ENCODE peak calls at places on chromosomes 6 and 20, in eight cellular contexts. W is astrocyte of the spinal cord, T is body of pancreas, F is tibial artery, V is AG04450, E is ascending aorta, N is AG10803, P is tibial nerve. B is an unnamed sample.

GRCh38 chr6:82348130-82348529 is 15.5 kb upstream of the TPBG start:
- DNase-seq in W (no peak), T (no peak), F (no peak), V (no peak), E (no peak), N (no peak), P (no peak), B (no peak)

GRCh38 chr6:36493859-36494258 is 51.1 kb downstream of the KCTD20 start:
- DNase-seq in W (no peak), T (no peak), F (no peak), V (no peak), E (no peak), N (peak; percentile 51), P (no peak), B (no peak)

GRCh38 chr20:5844063-5844681 is 94.0 kb downstream of the SHLD1 start:
- DNase-seq in W (peak; percentile 42), T (no peak), F (no peak), V (no peak), E (no peak), N (peak; percentile 20), P (no peak), B (peak; percentile 26)

GRCh38 chr6:97712751-97713150 is 429.7 kb upstream of the MMS22L start:
- DNase-seq in W (no peak), T (no peak), F (no peak), V (no peak), E (no peak), N (no peak), P (no peak), B (no peak)

GRCh38 chr6:139577124-139577800 is 202.8 kb upstream of the CITED2 start:
- DNase-seq in W (peak; percentile 33), T (peak; percentile 89), F (no peak), V (no peak), E (no peak), N (no peak), P (no peak), B (no peak)

GRCh38 chr6:88626460-88626859 is 337.0 kb downstream of the RNGTT start:
- DNase-seq in W (no peak), T (no peak), F (no peak), V (no peak), E (no peak), N (peak; percentile 3), P (no peak), B (peak; percentile 21)

GRCh38 chr6:72911463-72912153 is 289.7 kb downstream of the KCNQ5 start:
- DNase-seq in W (peak; percentile 76), T (no peak), F (no peak), V (no peak), E (no peak), N (peak; percentile 52), P (no peak), B (no peak)

GRCh38 chr6:151723152-151723551 is 84.3 kb upstream of the ESR1 start:
- DNase-seq in W (no peak), T (no peak), F (no peak), V (no peak), E (no peak), N (no peak), P (no peak), B (no peak)

GRCh38 chr6:82086944-82087343 is 160.6 kb downstream of the IBTK start:
- DNase-seq in W (no peak), T (no peak), F (no peak), V (no peak), E (no peak), N (no peak), P (no peak), B (no peak)

GRCh38 chr6:24658573-24659511 is 7.9 kb downstream of the TDP2 start:
- DNase-seq in W (no peak), T (no peak), F (no peak), V (peak; percentile 71), E (no peak), N (peak; percentile 69), P (no peak), B (no peak)

DNA sequence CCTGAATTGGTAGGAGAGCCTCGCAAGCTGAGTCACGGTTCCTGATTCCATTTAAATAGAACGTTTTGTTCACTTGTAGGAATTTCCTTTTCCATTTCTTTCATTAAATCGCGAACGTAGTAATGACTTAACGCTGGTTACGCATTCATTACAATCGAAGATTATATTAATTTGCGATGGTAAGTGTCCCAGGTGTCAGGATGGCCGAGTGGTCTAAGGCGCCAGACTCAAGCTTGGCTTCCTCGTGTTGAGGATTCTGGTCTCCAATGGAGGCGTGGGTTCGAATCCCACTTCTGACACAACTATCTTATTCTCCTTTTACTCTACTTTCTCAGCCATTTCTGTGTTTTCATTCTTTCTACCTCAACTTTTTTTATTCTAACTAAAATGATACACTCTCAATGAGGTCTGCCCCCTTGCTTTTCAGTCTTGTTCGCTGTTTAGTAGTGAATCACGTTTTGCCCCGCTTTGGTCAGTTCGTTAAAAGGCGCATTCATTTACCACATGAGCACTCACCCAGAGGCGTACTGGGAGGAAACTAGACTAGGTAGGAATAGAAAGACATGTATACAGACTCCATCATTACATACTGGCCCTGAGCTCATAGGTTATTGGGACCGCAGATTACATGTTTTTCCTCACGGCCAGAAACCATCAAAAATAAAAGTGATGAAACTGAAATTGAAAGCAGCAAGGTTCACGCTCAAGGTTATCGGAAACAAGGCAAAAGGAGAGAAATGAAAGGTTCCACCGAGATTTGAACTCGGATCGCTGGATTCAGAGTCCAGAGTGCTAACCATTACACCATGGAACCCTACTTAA is 17.3 kb upstream of the TRIM27 start:
- DNase-seq in W (peak; percentile 92), T (peak; percentile 75), F (peak; percentile 85), V (peak; percentile 80), E (peak; percentile 31), N (peak; percentile 82), P (peak; percentile 61), B (no peak)
- TF ChIP-seq CTCF in W (no peak), T (no peak), F (no peak), V (no peak), E (no peak), N (peak; percentile 1), P (no peak), B (no peak)

GRCh38 chr6:109478848-109479624 is 4.0 kb downstream of the ZBTB24 start:
- DNase-seq in W (no peak), T (no peak), F (no peak), V (no peak), E (no peak), N (no peak), P (no peak), B (no peak)
- H3K4me3 ChIP-seq in W (no peak overlapping the region), T (no peak overlapping the region), F (no peak overlapping the region), V (peak overlapping the region; percentile 10), E (peak overlapping the region; percentile 1), N (peak overlapping the region; percentile 15), P (no peak overlapping the region), B (no peak overlapping the region)

GRCh38 chr6:10081075-10081474 is 333.8 kb downstream of the TFAP2A start:
- DNase-seq in W (no peak), T (no peak), F (no peak), V (no peak), E (no peak), N (no peak), P (no peak), B (no peak)
- TF ChIP-seq CTCF in W (no peak), T (no peak), F (no peak), V (no peak), E (no peak), N (no peak), P (no peak), B (no peak)

GRCh38 chr6:35299674-35300073 is 2.1 kb downstream of the DEF6 start:
- DNase-seq in W (no peak), T (no peak), F (peak; percentile 64), V (no peak), E (no peak), N (no peak), P (no peak), B (no peak)

GRCh38 chr6:35298625-35299140 is 1.1 kb downstream of the DEF6 start:
- DNase-seq in W (no peak), T (no peak), F (peak; percentile 51), V (no peak), E (no peak), N (no peak), P (no peak), B (no peak)

GRCh38 chr6:35295521-35296315 is 1.9 kb upstream of the DEF6 start:
- DNase-seq in W (no peak), T (no peak), F (peak; percentile 58), V (no peak), E (no peak), N (no peak), P (no peak), B (no peak)

GRCh38 chr6:35296931-35297330 is 687 bp upstream of the DEF6 start:
- DNase-seq in W (no peak), T (no peak), F (peak; percentile 54), V (no peak), E (no peak), N (no peak), P (no peak), B (no peak)

GRCh38 chr6:35297541-35298481 is at the start of gene DEF6:
- DNase-seq in W (peak; percentile 83), T (peak; percentile 90), F (peak; percentile 79), V (peak; percentile 60), E (peak; percentile 62), N (peak; percentile 68), P (peak; percentile 28), B (peak; percentile 50)
- H3K4me3 ChIP-seq in W (peak within 1 kb of the TSS; percentile 12), T (peak within 1 kb of the TSS; percentile 21), F (peak within 1 kb of the TSS; percentile 31), V (peak within 1 kb of the TSS; percentile 52), E (peak within 1 kb of the TSS; percentile 53), N (peak within 1 kb of the TSS; percentile 46), P (peak within 1 kb of the TSS; percentile 19), B (peak within 1 kb of the TSS; percentile 13)